ENCODE peak calls at places on chromosomes 6 and 20, in four cellular contexts. W is lung, I is HL-60, T is PC-9. Y is an unnamed sample. For H3K27me3, the result is how much of the 10 kb centered on the place peaks cover.

GRCh38 chr6:166625356-166625755 is 1.7 kb downstream of the RPS6KA2 start:
- DNase-seq in W (no peak), I (no peak), T (no peak), Y (no peak)

GRCh38 chr6:110710115-110710514 is 105.2 kb downstream of the CDK19 start:
- DNase-seq in W (no peak), I (no peak), T (no peak), Y (no peak)

GRCh38 chr20:52427960-52428359 is 236.4 kb upstream of the ZFP64 start:
- DNase-seq in W (no peak), I (no peak), T (no peak), Y (no peak)

GRCh38 chr6:106279179-106279578 is 46.4 kb downstream of the ATG5 start:
- DNase-seq in W (no peak), I (no peak), T (no peak), Y (no peak)

GRCh38 chr6:120556491-120556890 is 777.8 kb downstream of the TBC1D32 start:
- DNase-seq in W (no peak), I (no peak), T (no peak), Y (no peak)

GRCh38 chr6:89007209-89008001 is 44.0 kb upstream of the RNGTT start:
- DNase-seq in W (peak), I (peak), T (no peak), Y (no peak)

GRCh38 chr6:120872262-120872578 is 462.1 kb downstream of the TBC1D32 start:
- DNase-seq in W (no peak), I (no peak), T (no peak), Y (no peak)

GRCh38 chr6:76495909-76496308 is 423.4 kb upstream of the IMPG1 start:
- DNase-seq in W (no peak), I (no peak), T (no peak), Y (no peak)

GRCh38 chr6:159761135-159761872 is 541 bp upstream of the ACAT2 start:
- DNase-seq in W (no peak), I (peak), T (peak), Y (no peak)

GRCh38 chr6:12947191-12947795 is 230.7 kb downstream of the PHACTR1 start:
- DNase-seq in W (no peak), I (peak), T (no peak), Y (peak)

GRCh38 chr20:51422912-51423667 is 119.4 kb downstream of the NFATC2 start:
- DNase-seq in W (no peak), I (no peak), T (no peak), Y (no peak)

GRCh38 chr20:61396262-61396848 is 144.3 kb downstream of the CDH4 start:
- DNase-seq in W (no peak), I (no peak), T (no peak), Y (no peak)
- H3K27me3 ChIP-seq in W (under half), I (under half), T (half or more), Y (under half)

GRCh38 chr6:150683320-150683719 is 83.6 kb downstream of the PLEKHG1 start:
- DNase-seq in W (no peak), I (no peak), T (no peak), Y (no peak)
- H3K4me3 ChIP-seq in W (peak), I (no peak), T (no peak), Y (no peak)

DNA sequence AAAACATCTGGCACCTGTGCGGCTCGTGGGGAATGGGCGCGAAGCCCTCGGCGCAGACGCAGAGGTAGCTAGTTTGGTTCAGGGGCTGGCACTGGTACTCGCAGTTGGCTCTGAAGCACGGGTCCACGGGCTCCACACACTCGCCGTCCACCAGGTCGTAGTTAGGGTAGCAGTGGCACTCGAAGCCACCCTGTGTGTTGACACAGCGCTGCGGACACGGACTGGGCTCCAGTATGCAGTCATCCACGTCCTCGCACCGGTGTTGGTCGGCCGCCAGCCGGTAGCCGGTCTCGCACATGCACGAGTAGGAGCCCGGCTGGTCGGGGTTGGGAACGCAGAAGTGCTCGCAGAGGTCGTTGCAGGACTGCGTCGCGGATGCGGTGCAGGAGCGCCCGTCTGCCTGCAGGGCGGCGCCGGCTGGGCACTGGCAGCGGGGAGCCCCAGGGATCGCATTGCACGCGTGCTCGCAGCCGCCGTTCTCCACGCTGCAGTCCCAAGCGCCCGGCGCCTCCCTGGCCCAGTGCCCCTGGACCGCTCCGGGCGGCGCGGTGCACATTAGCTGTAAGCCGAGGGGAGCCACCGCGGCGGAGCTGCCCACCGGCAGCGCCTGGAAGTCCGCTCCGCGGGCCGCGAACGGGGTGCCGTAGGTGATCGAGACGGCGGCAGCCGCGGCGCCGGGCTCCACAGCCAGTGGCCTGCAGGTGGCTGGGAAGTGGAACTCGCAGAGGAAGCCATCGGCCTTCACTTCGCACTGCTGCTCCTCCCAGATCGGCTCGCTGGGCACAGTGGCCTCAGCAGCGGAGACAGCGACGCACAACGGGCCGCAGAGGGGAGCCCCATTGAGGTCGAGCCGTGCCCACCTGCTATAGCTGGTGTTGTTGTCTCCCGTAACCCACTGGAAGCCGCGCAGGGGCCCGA is 930 bp downstream of the THBD start:
- DNase-seq in W (peak), I (peak), T (peak), Y (no peak)
- TF ChIP-seq CTCF in W (peak), I (peak), T (peak), Y (peak)

GRCh38 chr20:63441777-63442493 is 30.5 kb downstream of the KCNQ2 start:
- DNase-seq in W (no peak), I (peak), T (peak), Y (no peak)

GRCh38 chr20:63446174-63447024 is 26.1 kb downstream of the KCNQ2 start:
- DNase-seq in W (no peak), I (no peak), T (no peak), Y (no peak)

GRCh38 chr20:63443606-63444395 is 28.7 kb downstream of the KCNQ2 start:
- DNase-seq in W (no peak), I (no peak), T (no peak), Y (no peak)

GRCh38 chr20:63445075-63445734 is 27.2 kb downstream of the KCNQ2 start:
- DNase-seq in W (no peak), I (no peak), T (no peak), Y (no peak)

DNA sequence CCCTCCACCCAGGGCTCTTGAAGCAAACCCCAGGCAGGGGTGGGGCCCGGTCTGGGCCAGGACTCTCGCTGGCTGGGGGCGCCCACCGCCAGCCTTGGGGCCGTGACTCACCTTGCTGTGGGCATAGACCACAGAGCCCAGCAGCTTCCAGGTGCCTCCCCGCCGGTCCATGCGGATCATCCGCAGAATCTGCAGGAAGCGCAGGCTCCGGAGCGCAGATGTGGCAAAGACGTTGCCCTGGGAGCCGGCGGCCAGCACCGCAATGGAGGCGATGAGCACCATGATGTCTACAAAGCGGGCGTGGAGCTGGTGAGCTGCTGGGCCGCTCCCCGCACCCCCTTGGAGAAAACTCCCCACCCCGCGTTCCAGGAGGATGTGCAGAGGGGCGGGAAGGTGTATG is 27.9 kb downstream of the KCNQ2 start:
- DNase-seq in W (no peak), I (no peak), T (no peak), Y (no peak)
- H3K27me3 ChIP-seq in W (under half), I (under half), T (under half), Y (under half)

GRCh38 chr6:142834853-142835252 is 110.1 kb downstream of the HIVEP2 start:
- DNase-seq in W (no peak), I (no peak), T (no peak), Y (no peak)
- H3K4me3 ChIP-seq in W (no peak), I (no peak), T (no peak), Y (no peak)

GRCh38 chr6:126176266-126176665 is 163.6 kb upstream of the CENPW start:
- DNase-seq in W (no peak), I (peak), T (no peak), Y (no peak)
- TF ChIP-seq CTCF in W (no peak), I (no peak), T (peak), Y (no peak)

DNA sequence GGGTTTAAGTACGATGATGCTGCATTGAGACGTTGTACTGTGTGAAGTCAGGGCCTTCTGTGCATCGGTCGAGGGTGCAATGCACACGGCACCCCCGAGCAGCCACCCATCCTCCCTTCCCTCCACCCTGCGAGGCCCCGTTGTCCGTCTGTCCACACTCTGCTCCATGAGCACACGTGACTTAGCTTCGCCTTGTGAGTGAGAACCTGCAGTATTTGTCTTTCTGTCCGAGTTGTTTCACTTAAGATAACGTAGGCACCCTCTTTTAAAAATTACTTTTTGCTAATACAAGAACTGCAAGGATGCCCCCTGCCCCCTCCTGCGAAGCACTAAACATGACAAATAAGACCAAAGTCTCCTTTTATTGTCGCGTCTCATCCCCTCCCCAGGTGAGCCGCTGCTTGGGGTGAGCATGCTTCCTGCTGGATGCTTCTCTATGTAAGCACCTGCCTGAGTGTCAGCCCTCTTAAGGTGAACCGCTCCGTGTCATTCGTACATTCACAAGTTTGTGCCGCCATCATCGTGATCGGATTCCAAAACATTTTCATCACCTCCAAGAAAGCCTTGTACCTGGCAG is 3.6 kb upstream of the RBBP8NL start:
- DNase-seq in W (no peak), I (no peak), T (no peak), Y (no peak)
- H3K27me3 ChIP-seq in W (under half), I (under half), T (under half), Y (under half)

DNA sequence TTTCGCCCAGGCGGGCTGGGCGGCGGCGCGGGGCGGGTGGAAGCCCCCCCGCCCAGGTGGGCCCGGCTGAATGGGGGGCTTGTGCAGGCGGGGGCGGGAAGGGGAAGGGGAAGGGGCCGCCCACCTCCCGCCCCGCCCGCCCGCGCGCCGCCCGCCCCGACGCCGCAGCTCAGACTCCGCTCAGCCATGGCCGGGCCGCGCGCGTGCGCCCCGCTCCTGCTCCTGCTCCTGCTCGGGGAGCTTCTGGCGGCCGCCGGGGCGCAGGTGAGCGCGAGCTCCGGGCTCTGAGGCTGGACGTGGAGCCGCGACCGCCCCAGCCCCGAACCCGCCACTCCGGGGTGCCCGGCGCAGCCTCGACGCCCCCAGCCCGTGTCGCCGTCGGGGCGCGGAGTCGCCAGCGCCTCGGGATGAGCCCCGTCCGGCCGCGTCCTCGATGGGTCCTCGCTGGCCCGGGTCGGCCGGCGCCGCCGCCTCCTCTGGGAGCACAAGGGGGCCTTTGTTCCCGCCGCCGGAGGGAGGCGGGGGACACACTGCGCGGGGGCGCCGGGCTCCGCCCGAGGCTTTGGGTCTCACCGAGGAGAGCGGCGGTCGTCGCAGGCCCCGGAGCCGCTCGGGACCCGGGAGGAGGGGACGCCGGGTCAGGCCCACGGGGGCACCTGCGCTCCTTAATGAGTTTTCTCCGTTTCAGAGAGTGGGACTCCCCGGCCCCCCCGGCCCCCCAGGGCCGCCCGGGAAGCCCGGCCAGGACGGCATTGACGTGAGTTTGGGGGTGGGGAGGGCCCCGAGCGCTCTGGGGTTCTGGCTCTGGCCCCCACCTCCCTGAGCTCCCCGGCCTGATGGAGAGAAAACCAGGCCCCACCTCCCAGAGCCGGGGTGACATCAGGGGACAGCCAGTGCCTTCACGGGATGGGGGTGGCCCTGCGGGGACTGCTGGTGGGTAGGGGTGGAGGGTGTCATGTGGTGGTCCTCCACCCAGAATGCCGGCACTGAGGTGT is at the start of gene COL9A3:
- DNase-seq in W (no peak), I (no peak), T (no peak), Y (no peak)
- H3K4me3 ChIP-seq in W (peak), I (no peak), T (no peak), Y (peak)

DNA sequence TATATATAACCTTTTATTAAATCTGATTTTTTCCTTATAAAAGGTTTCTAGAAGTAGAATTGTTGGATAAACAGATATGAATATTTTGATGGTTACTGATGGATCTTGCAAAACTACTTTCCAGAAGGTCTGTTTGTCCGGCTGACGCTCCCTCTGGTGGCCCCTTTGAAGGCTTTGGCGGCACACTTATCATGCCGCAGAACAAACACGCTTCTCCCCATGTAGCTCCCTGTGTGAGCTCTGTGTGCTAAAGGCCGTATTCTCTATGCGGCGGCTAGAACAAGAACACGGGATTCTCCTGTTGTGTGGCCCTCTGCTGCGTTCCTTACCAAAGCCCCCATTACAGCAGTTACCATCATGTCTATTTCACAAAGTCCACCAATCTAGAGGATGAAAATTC is 30.0 kb downstream of the PPP1R3G start:
- DNase-seq in W (no peak), I (no peak), T (no peak), Y (no peak)
- TF ChIP-seq CTCF in W (no peak), I (no peak), T (no peak), Y (peak)

GRCh38 chr20:22453244-22454080 is 130.9 kb downstream of the FOXA2 start:
- DNase-seq in W (no peak), I (no peak), T (no peak), Y (no peak)
- H3K27me3 ChIP-seq in W (under half), I (under half), T (under half), Y (under half)